ENCODE peak calls at places on chromosome 12, in ten cellular contexts. R is tibial artery, Z is sigmoid colon, Y is HL-60, A is uterus, N is dorsolateral prefrontal cortex, V is Panc1, G is GM12878, J is A673, S is right cardiac atrium. E is an unnamed sample. For H3K27me3, the result is how much of the 10 kb centered on the place peaks cover.

GRCh38 chr12:50186667-50187066 is 19.5 kb upstream of the CERS5 start:
- DNase-seq in J (peak), S (no peak), A (no peak), R (no peak), V (no peak), Y (no peak), G (no peak), Z (no peak), N (no peak), E (peak)

GRCh38 chr12:8057839-8058238 is 8.3 kb downstream of the C3AR1 start:
- DNase-seq in G (no peak), J (no peak), A (no peak), Y (peak), Z (no peak), R (no peak), N (no peak), S (no peak), V (no peak), E (no peak)

GRCh38 chr12:1330475-1330827 is 263.9 kb downstream of the FBXL14 start:
- DNase-seq in Z (no peak), N (no peak), S (no peak), Y (no peak), G (no peak), A (no peak), J (no peak), V (no peak), R (no peak), E (no peak)

GRCh38 chr12:57452937-57453509 is 2.1 kb upstream of the INHBE start:
- DNase-seq in J (peak), G (no peak), S (peak), N (peak), Y (no peak), Z (peak), R (peak), A (peak), V (no peak), E (no peak)

GRCh38 chr12:127083028-127083949 is 1183.7 kb upstream of the TMEM132C start:
- DNase-seq in S (no peak), N (no peak), J (peak), G (peak), Z (no peak), V (peak), Y (no peak), A (no peak), R (no peak), E (peak)

GRCh38 chr12:74897425-74898211 is 312.0 kb downstream of the KCNC2 start:
- DNase-seq in N (no peak), G (no peak), J (no peak), V (no peak), S (no peak), A (no peak), Z (no peak), Y (no peak), R (no peak), E (no peak)

GRCh38 chr12:60415361-60415760 is 819.5 kb downstream of the SLC16A7 start:
- DNase-seq in J (no peak), R (no peak), G (no peak), Z (no peak), A (no peak), Y (peak), S (no peak), N (no peak), V (no peak), E (no peak)

GRCh38 chr12:12178545-12178944 is 88.3 kb downstream of the LRP6 start:
- DNase-seq in R (no peak), N (no peak), Y (no peak), G (no peak), A (no peak), J (peak), S (no peak), Z (no peak), V (no peak), E (no peak)

GRCh38 chr12:16604853-16605252 is 1.1 kb downstream of the LMO3 start:
- DNase-seq in S (peak), V (no peak), A (peak), G (no peak), Z (peak), N (no peak), R (no peak), Y (no peak), J (peak), E (no peak)

GRCh38 chr12:84874125-84874824 is 38.3 kb downstream of the SLC6A15 start:
- DNase-seq in V (peak), S (no peak), R (no peak), N (no peak), Z (no peak), A (no peak), J (peak), Y (peak), G (no peak), E (no peak)

GRCh38 chr12:59004466-59004865 is 84.2 kb upstream of the LRIG3 start:
- DNase-seq in A (no peak), R (no peak), J (no peak), V (no peak), G (no peak), S (no peak), Z (no peak), N (no peak), Y (no peak), E (peak)

GRCh38 chr12:20214286-20214685 is 154.1 kb upstream of the PDE3A start:
- DNase-seq in Y (no peak), Z (no peak), N (no peak), J (no peak), S (no peak), A (no peak), G (no peak), V (no peak), R (no peak), E (no peak)

GRCh38 chr12:52184813-52185212 is 7.0 kb downstream of the KRT80 start:
- DNase-seq in Z (no peak), G (no peak), J (no peak), N (no peak), R (no peak), V (no peak), S (no peak), A (no peak), Y (no peak), E (no peak)

GRCh38 chr12:57280234-57281062 is 29.5 kb upstream of the STAC3 start:
- DNase-seq in Y (peak), G (peak), J (peak), S (no peak), V (peak), R (no peak), Z (peak), A (peak), N (peak), E (peak)

GRCh38 chr12:23906329-23906728 is 43.1 kb downstream of the SOX5 start:
- DNase-seq in Y (no peak), J (peak), N (no peak), Z (no peak), S (peak), A (no peak), R (no peak), G (no peak), V (no peak), E (no peak)

GRCh38 chr12:62192486-62193250 is 67.5 kb upstream of the USP15 start:
- DNase-seq in G (peak), R (no peak), J (peak), Y (peak), N (peak), A (peak), Z (peak), S (peak), V (peak), E (peak)

GRCh38 chr12:11779286-11779685 is 129.8 kb downstream of the ETV6 start:
- DNase-seq in R (no peak), Z (no peak), N (no peak), Y (no peak), J (no peak), V (no peak), S (no peak), A (no peak), G (peak), E (no peak)

GRCh38 chr12:2384533-2385328 is 331.9 kb downstream of the CACNA1C start:
- DNase-seq in N (no peak), Y (no peak), J (no peak), S (peak), G (no peak), R (no peak), A (peak), Z (no peak), V (no peak), E (peak)

GRCh38 chr12:48961331-48961730 is 4.0 kb upstream of the ARF3 start:
- DNase-seq in V (no peak), J (no peak), N (no peak), S (no peak), G (no peak), Y (no peak), A (no peak), R (no peak), Z (no peak), E (no peak)

GRCh38 chr12:94818970-94819369 is 168.6 kb upstream of the TMCC3 start:
- DNase-seq in V (no peak), Z (no peak), Y (no peak), G (no peak), S (no peak), J (peak), R (no peak), A (no peak), N (no peak), E (no peak)

GRCh38 chr12:49507139-49507538 is 31.7 kb upstream of the KCNH3 start:
- DNase-seq in Z (no peak), S (no peak), A (no peak), J (peak), Y (no peak), R (no peak), V (no peak), G (no peak), N (no peak), E (peak)

GRCh38 chr12:46678441-46678840 is 147.4 kb downstream of the SLC38A4 start:
- DNase-seq in Y (no peak), R (no peak), S (no peak), J (no peak), G (no peak), N (no peak), V (no peak), Z (no peak), A (no peak), E (no peak)

GRCh38 chr12:94305293-94305957 is 154.2 kb downstream of the CEP83 start:
- DNase-seq in N (no peak), Y (no peak), V (no peak), Z (no peak), S (no peak), R (no peak), A (no peak), J (no peak), G (peak), E (no peak)

GRCh38 chr12:108838194-108839010 is 19.0 kb downstream of the SSH1 start:
- DNase-seq in J (peak), G (peak), S (peak), A (peak), R (peak), V (peak), N (peak), Z (peak), Y (peak), E (peak)

GRCh38 chr12:6765048-6765633 is 1.0 kb upstream of the PTMS start:
- DNase-seq in J (no peak), Y (no peak), R (no peak), N (no peak), S (no peak), V (no peak), Z (no peak), A (no peak), G (no peak), E (no peak)

DNA sequence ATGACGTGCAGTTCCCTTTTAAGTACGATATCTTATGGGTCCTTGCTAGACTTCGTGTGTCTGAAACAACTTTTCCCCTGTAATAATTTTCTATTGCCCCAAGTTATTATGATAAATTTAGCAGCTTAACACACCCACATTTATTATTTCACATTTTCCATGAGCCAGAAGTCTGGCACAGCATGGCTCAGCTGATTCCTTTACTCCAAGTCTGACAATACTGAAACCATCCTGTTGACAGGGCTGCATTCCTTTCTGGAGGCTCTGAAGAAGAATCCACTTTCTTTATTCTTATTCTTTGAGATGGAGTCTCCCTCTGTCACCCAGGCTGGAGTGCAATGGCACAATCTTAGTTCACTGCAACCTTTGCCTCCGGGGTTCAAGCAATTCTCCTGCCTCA is 80.9 kb downstream of the DENND5B start:
- DNase-seq in Z (no peak), S (no peak), J (no peak), R (no peak), N (no peak), V (no peak), G (no peak), A (no peak), Y (no peak), E (no peak)
- H3K4me3 ChIP-seq in Z (no peak), S (no peak), J (no peak), R (no peak), N (no peak), V (no peak), G (no peak), A (no peak), Y (no peak), E (no peak)

DNA sequence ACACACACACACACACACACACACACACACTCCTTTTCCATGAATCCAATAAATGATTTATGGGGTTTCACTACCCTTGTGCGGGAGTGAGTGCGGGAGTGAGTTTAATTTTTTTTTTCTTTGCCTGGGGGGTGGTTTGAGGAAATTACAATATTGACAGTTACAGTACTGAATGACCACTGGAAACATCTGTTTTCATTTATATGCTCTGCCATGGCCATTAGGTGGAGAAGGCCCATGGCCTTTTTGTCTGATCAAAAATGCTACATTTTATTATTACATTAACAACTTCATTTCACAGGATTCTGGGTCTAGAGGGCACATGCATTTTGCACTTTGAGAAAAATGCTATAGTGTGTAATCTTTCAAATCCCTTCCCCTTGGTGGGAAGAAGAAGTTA is 5.9 kb downstream of the TBX3 start:
- DNase-seq in G (no peak), J (no peak), N (no peak), V (no peak), R (no peak), A (no peak), S (no peak), Z (no peak), Y (no peak), E (no peak)
- H3K27me3 ChIP-seq in G (under half), J (under half), N (half or more), V (under half), R (under half), A (under half), S (under half), Z (under half), Y (under half), E (under half)

GRCh38 chr12:110279561-110279960 is 1.5 kb upstream of the ATP2A2 start:
- DNase-seq in Z (no peak), A (no peak), G (no peak), J (no peak), R (no peak), Y (no peak), N (no peak), S (no peak), V (no peak), E (no peak)
- H3K4me3 ChIP-seq in Z (no peak), A (no peak), G (no peak), J (no peak), R (no peak), Y (no peak), N (peak), S (peak), V (no peak), E (no peak)

GRCh38 chr12:114407034-114407420 is 1.1 kb upstream of the TBX5 start:
- DNase-seq in J (no peak), S (no peak), Z (no peak), R (no peak), G (no peak), N (no peak), A (no peak), Y (no peak), V (no peak), E (no peak)

GRCh38 chr12:114405199-114405448 is 820 bp downstream of the TBX5 start:
- DNase-seq in S (peak), R (no peak), J (no peak), A (no peak), Y (no peak), G (no peak), V (no peak), N (no peak), Z (no peak), E (no peak)

GRCh38 chr12:114407566-114408411 is 1.8 kb upstream of the TBX5 start:
- DNase-seq in Z (no peak), V (no peak), R (no peak), J (no peak), N (no peak), G (no peak), A (no peak), S (peak), Y (no peak), E (peak)

GRCh38 chr12:114405449-114406271 is at the start of gene TBX5:
- DNase-seq in J (no peak), A (no peak), S (peak), Y (no peak), N (no peak), R (no peak), Z (no peak), G (no peak), V (no peak), E (peak)

GRCh38 chr12:114406326-114407033 is 536 bp upstream of the TBX5 start:
- DNase-seq in R (no peak), S (peak), V (no peak), J (no peak), A (no peak), Y (no peak), G (no peak), N (no peak), Z (no peak), E (no peak)
- H3K27me3 ChIP-seq in R (under half), S (under half), V (under half), J (half or more), A (half or more), Y (half or more), G (under half), N (half or more), Z (half or more), E (under half)

DNA sequence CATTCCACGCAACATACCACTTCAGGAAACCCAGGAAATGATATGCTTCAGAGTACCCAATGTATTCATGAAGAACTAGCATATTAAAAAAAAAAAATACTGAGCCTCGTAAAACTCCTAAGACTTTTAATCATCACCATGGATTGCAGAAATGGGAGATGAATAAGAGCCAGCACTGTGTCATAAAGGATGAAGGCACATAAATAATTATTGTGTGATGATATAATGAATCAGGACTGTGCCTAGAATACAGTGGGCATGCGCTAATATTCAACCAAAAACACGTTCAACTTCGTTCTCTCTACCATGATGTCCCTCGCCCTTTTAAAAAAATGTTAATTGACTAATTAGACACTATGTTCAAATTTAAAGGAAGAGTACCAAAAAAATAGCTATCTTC is 68.7 kb downstream of the CIT start:
- DNase-seq in N (no peak), A (no peak), Z (no peak), V (no peak), S (no peak), R (no peak), Y (no peak), G (no peak), J (no peak), E (no peak)
- H3K4me3 ChIP-seq in N (no peak), A (no peak), Z (no peak), V (no peak), S (no peak), R (no peak), Y (no peak), G (no peak), J (no peak), E (no peak)

E was measured in BJ.